ENCODE peak calls at places on chromosomes 4 and X, in eight cellular contexts. O, V, X, R, T, D, F and J are unnamed samples.

GRCh38 chr4:182873726-182874125 is 43.5 kb downstream of the DCTD start:
- DNase-seq in O (no peak), V (no peak), X (no peak), R (no peak), T (no peak), D (no peak), F (no peak), J (no peak)

GRCh38 chr4:2811830-2812599 is 19.1 kb downstream of the SH3BP2 start:
- DNase-seq in O (no peak), V (peak), X (peak), R (peak), T (peak), D (peak), F (no peak), J (no peak)

GRCh38 chr4:113148925-113149324 is 99.5 kb downstream of the ANK2 start:
- DNase-seq in O (no peak), V (no peak), X (no peak), R (peak), T (no peak), D (no peak), F (no peak), J (no peak)

GRCh38 chr4:47122592-47123291 is 91.4 kb downstream of the GABRB1 start:
- DNase-seq in O (peak), V (no peak), X (peak), R (no peak), T (peak), D (peak), F (peak), J (peak)

GRCh38 chrX:20212486-20213089 is 54.1 kb downstream of the RPS6KA3 start:
- DNase-seq in O (no peak), V (no peak), X (peak), R (no peak), T (no peak), D (no peak), F (no peak), J (no peak)

GRCh38 chrX:129931411-129932136 is 25.6 kb downstream of the UTP14A start:
- DNase-seq in O (peak), V (peak), X (peak), R (peak), T (peak), D (peak), F (peak), J (peak)

GRCh38 chr4:113591982-113592381 is 169.6 kb downstream of the CAMK2D start:
- DNase-seq in O (no peak), V (no peak), X (no peak), R (no peak), T (no peak), D (no peak), F (no peak), J (no peak)

GRCh38 chr4:130636486-130636885 is 1540.5 kb downstream of the C4orf33 start:
- DNase-seq in O (no peak), V (no peak), X (no peak), R (no peak), T (no peak), D (no peak), F (no peak), J (no peak)

GRCh38 chr4:47852121-47852520 is 14.3 kb upstream of the CORIN start:
- DNase-seq in O (peak), V (no peak), X (no peak), R (no peak), T (no peak), D (no peak), F (no peak), J (no peak)

GRCh38 chr4:155745984-155746383 is 12.8 kb upstream of the GUCY1B1 start:
- DNase-seq in O (no peak), V (no peak), X (no peak), R (no peak), T (no peak), D (no peak), F (no peak), J (no peak)

GRCh38 chrX:50814701-50815476 is 895 bp upstream of the SHROOM4 start:
- DNase-seq in O (no peak), V (peak), X (no peak), R (no peak), T (no peak), D (no peak), F (no peak), J (peak)

GRCh38 chrX:140712413-140713173 is 3.0 kb downstream of the LINC00632 start:
- DNase-seq in O (no peak), V (peak), X (peak), R (no peak), T (no peak), D (no peak), F (no peak), J (peak)

GRCh38 chr4:105765690-105766407 is 57.3 kb downstream of the GSTCD start:
- DNase-seq in O (peak), V (no peak), X (no peak), R (no peak), T (no peak), D (no peak), F (peak), J (no peak)

GRCh38 chr4:7781361-7781760 is 158.3 kb downstream of the AFAP1 start:
- DNase-seq in O (no peak), V (no peak), X (no peak), R (no peak), T (no peak), D (no peak), F (no peak), J (no peak)

GRCh38 chr4:37073226-37073840 is 171.2 kb upstream of the NWD2 start:
- DNase-seq in O (no peak), V (no peak), X (peak), R (no peak), T (no peak), D (no peak), F (no peak), J (no peak)

GRCh38 chr4:84238247-84239090 is 260.6 kb downstream of the NKX6-1 start:
- DNase-seq in O (no peak), V (no peak), X (no peak), R (no peak), T (no peak), D (no peak), F (no peak), J (no peak)

GRCh38 chr4:112604590-112604989 is 32.1 kb downstream of the ZGRF1 start:
- DNase-seq in O (peak), V (no peak), X (peak), R (no peak), T (peak), D (peak), F (peak), J (peak)

GRCh38 chr4:84938316-84938715 is 28.2 kb downstream of the WDFY3 start:
- DNase-seq in O (peak), V (no peak), X (no peak), R (no peak), T (no peak), D (no peak), F (peak), J (no peak)

GRCh38 chrX:42973321-42973720 is 195.4 kb upstream of the PPP1R2C start:
- DNase-seq in O (no peak), V (no peak), X (peak), R (no peak), T (no peak), D (no peak), F (no peak), J (no peak)

GRCh38 chr4:1232661-1233621 is 16.0 kb downstream of the CTBP1 start:
- DNase-seq in O (no peak), V (no peak), X (no peak), R (no peak), T (no peak), D (no peak), F (no peak), J (no peak)

GRCh38 chr4:3096207-3096606 is 21.7 kb downstream of the HTT start:
- DNase-seq in O (no peak), V (no peak), X (no peak), R (no peak), T (no peak), D (no peak), F (no peak), J (no peak)

GRCh38 chrX:24902808-24903207 is 113.0 kb downstream of the ARX start:
- DNase-seq in O (peak), V (no peak), X (no peak), R (no peak), T (no peak), D (no peak), F (no peak), J (no peak)

GRCh38 chrX:3177851-3178250 is 136.6 kb downstream of the ARSF start:
- DNase-seq in O (no peak), V (no peak), X (no peak), R (no peak), T (no peak), D (no peak), F (no peak), J (no peak)

GRCh38 chrX:82765806-82766205 is 742.3 kb upstream of the POU3F4 start:
- DNase-seq in O (no peak), V (no peak), X (no peak), R (no peak), T (no peak), D (no peak), F (no peak), J (no peak)

GRCh38 chr4:97953171-97953570 is 190.1 kb downstream of the STPG2 start:
- DNase-seq in O (no peak), V (no peak), X (no peak), R (no peak), T (no peak), D (no peak), F (no peak), J (no peak)

GRCh38 chr4:13907255-13907751 is 279.8 kb upstream of the BOD1L1 start:
- DNase-seq in O (peak), V (no peak), X (no peak), R (no peak), T (no peak), D (no peak), F (peak), J (no peak)

GRCh38 chr4:8779371-8779988 is 92.2 kb downstream of the HMX1 start:
- DNase-seq in O (no peak), V (no peak), X (no peak), R (no peak), T (no peak), D (no peak), F (no peak), J (no peak)

GRCh38 chr4:24731448-24731847 is 63.9 kb upstream of the SOD3 start:
- DNase-seq in O (no peak), V (no peak), X (no peak), R (no peak), T (no peak), D (no peak), F (no peak), J (no peak)

GRCh38 chrX:64093761-64094160 is 111.7 kb downstream of the AMER1 start:
- DNase-seq in O (no peak), V (no peak), X (no peak), R (no peak), T (no peak), D (no peak), F (no peak), J (no peak)

GRCh38 chr4:110850461-110851447 is 227.9 kb upstream of the PITX2 start:
- DNase-seq in O (no peak), V (no peak), X (peak), R (peak), T (no peak), D (no peak), F (no peak), J (no peak)

GRCh38 chr4:13240066-13240465 is 244.1 kb downstream of the RAB28 start:
- DNase-seq in O (no peak), V (no peak), X (peak), R (no peak), T (no peak), D (no peak), F (no peak), J (no peak)